ENCODE peak calls at places on chromosomes 3 and 15, in nine cellular contexts. H, X, N, Q, T, Z, R, F and P are unnamed samples.

GRCh38 chr3:119469378-119470189 is 821 bp downstream of the POGLUT1 start:
- DNase-seq in Q (peak; percentile 48), F (peak; percentile 49), H (no peak), X (peak; percentile 42), T (peak; percentile 28), R (no peak), Z (peak; percentile 53), N (no peak), P (no peak)

GRCh38 chr3:51779137-51779536 is at the start of gene IQCF6:
- DNase-seq in X (no peak), H (no peak), Z (no peak), N (no peak), Q (no peak), F (no peak), T (no peak), R (no peak), P (no peak)

GRCh38 chr15:55383687-55384086 is 24.5 kb downstream of the CCPG1 start:
- DNase-seq in Z (no peak), Q (no peak), T (no peak), F (no peak), N (no peak), R (no peak), X (no peak), H (no peak), P (no peak)

GRCh38 chr3:127044996-127045395 is 62.1 kb downstream of the PLXNA1 start:
- DNase-seq in N (no peak), T (no peak), X (no peak), H (peak; percentile 39), F (no peak), Z (no peak), R (no peak), Q (peak; percentile 14), P (no peak)

GRCh38 chr3:182886497-182886896 is 93.2 kb downstream of the ATP11B start:
- DNase-seq in Z (no peak), F (no peak), T (no peak), X (no peak), R (no peak), Q (no peak), H (no peak), N (no peak), P (no peak)

GRCh38 chr3:46091046-46091445 is 63.8 kb upstream of the XCR1 start:
- DNase-seq in T (no peak), N (no peak), R (no peak), X (no peak), F (no peak), Q (no peak), H (no peak), Z (no peak), P (peak; percentile 4)

GRCh38 chr3:64318670-64319271 is 93.5 kb upstream of the PRICKLE2 start:
- DNase-seq in Q (no peak), F (no peak), H (no peak), R (no peak), T (no peak), Z (no peak), X (no peak), N (no peak), P (no peak)

GRCh38 chr3:65288781-65289180 is 601.0 kb upstream of the ADAMTS9 start:
- DNase-seq in Q (no peak), F (no peak), H (no peak), Z (no peak), T (no peak), R (no peak), X (no peak), N (no peak), P (no peak)

GRCh38 chr3:52524258-52524751 is 9.4 kb downstream of the NT5DC2 start:
- DNase-seq in H (no peak), T (no peak), Q (no peak), X (no peak), Z (no peak), F (no peak), N (no peak), R (no peak), P (no peak)